ENCODE peak calls at places on chromosomes 1 and 21, in ten cellular contexts. C is skeletal muscle cell; J is naive thymus-derived CD8-positive, alpha-beta T cell; W is GM12891; S is stimulated activated CD8-positive, alpha-beta memory T cell treated with anti-CD3 and anti-CD28 coated beads, Interleukin-4, amount 100 ng/mL, for 24 hours; D is B cell; U is A172; Q is lower leg skin; X is smooth muscle cell of the brain vasculature; K is SK-MEL-5. Y is an unnamed sample.

GRCh38 chr1:3075666-3076387 is 6.8 kb downstream of the PRDM16 start:
- DNase-seq in S (no peak), K (no peak), W (no peak), J (no peak), D (no peak), U (no peak), C (no peak), Q (no peak), X (no peak), Y (no peak)

GRCh38 chr1:4690951-4691675 is 36.7 kb downstream of the AJAP1 start:
- DNase-seq in K (no peak), U (peak), X (no peak), W (no peak), D (no peak), J (no peak), C (no peak), Q (no peak), S (no peak), Y (no peak)

GRCh38 chr1:184622136-184622823 is 132.4 kb downstream of the EDEM3 start:
- DNase-seq in W (no peak), U (peak), K (peak), S (no peak), J (no peak), C (peak), Q (no peak), X (peak), D (no peak), Y (peak)

GRCh38 chr1:23838401-23838866 is 13.2 kb upstream of the HMGCL start:
- DNase-seq in D (peak), C (peak), Q (peak), X (no peak), K (peak), U (no peak), S (peak), W (peak), J (peak), Y (peak)

GRCh38 chr21:36330904-36331303 is 10.9 kb downstream of the MORC3 start:
- DNase-seq in U (peak), Q (no peak), W (no peak), D (peak), J (peak), S (no peak), C (no peak), X (no peak), K (peak), Y (peak)

GRCh38 chr1:156262461-156263287 is 14.8 kb upstream of the PAQR6 start:
- DNase-seq in X (no peak), W (no peak), K (no peak), C (no peak), J (no peak), D (no peak), S (no peak), Q (no peak), U (peak), Y (no peak)

GRCh38 chr1:184626076-184627011 is 128.3 kb downstream of the EDEM3 start:
- DNase-seq in W (no peak), X (no peak), S (no peak), K (no peak), U (no peak), J (no peak), C (no peak), Q (no peak), D (no peak), Y (no peak)

GRCh38 chr1:147725685-147726084 is 34.7 kb downstream of the GJA5 start:
- DNase-seq in D (no peak), K (no peak), S (no peak), X (no peak), C (no peak), J (no peak), W (no peak), U (no peak), Q (no peak), Y (no peak)

GRCh38 chr1:244801246-244801645 is 34.2 kb upstream of the COX20 start:
- DNase-seq in K (peak), S (peak), J (peak), U (peak), W (peak), X (no peak), Q (peak), C (no peak), D (peak), Y (no peak)

GRCh38 chr21:29501451-29501850 is 202.7 kb downstream of the BACH1 start:
- DNase-seq in U (no peak), X (peak), Q (no peak), C (peak), D (no peak), J (no peak), K (no peak), S (no peak), W (no peak), Y (no peak)

GRCh38 chr1:94754101-94754500 is 66.1 kb upstream of the SLC44A3 start:
- DNase-seq in W (no peak), U (no peak), Q (no peak), J (no peak), K (no peak), S (no peak), D (no peak), X (no peak), C (no peak), Y (no peak)

GRCh38 chr1:97091679-97092078 is 370.1 kb downstream of the PTBP2 start:
- DNase-seq in K (no peak), W (no peak), J (no peak), Q (no peak), U (no peak), X (no peak), C (no peak), D (no peak), S (no peak), Y (no peak)

GRCh38 chr1:10639301-10640078 is 157.0 kb downstream of the CASZ1 start:
- DNase-seq in J (no peak), S (no peak), X (no peak), D (peak), W (no peak), U (no peak), K (no peak), C (no peak), Q (no peak), Y (no peak)

GRCh38 chr1:20466231-20466630 is 19.8 kb downstream of the CAMK2N1 start:
- DNase-seq in W (no peak), Q (no peak), C (no peak), U (no peak), S (peak), D (no peak), J (no peak), K (no peak), X (no peak), Y (no peak)

GRCh38 chr1:177256153-177256814 is 85.5 kb downstream of the BRINP2 start:
- DNase-seq in K (peak), J (no peak), X (peak), W (peak), S (no peak), Q (no peak), D (no peak), C (peak), U (peak), Y (no peak)

GRCh38 chr1:145751491-145752021 is 32.3 kb downstream of the CD160 start:
- DNase-seq in W (no peak), Q (no peak), K (peak), U (peak), C (peak), S (no peak), D (no peak), X (peak), J (no peak), Y (no peak)

GRCh38 chr1:20212099-20212684 is 25.9 kb upstream of the PLA2G2C start:
- DNase-seq in Q (no peak), U (no peak), K (no peak), X (no peak), J (no peak), D (no peak), S (no peak), W (no peak), C (no peak), Y (no peak)

GRCh38 chr1:242522304-242522945 is 2.1 kb downstream of the PLD5 start:
- DNase-seq in C (no peak), X (no peak), W (no peak), J (no peak), S (no peak), K (no peak), U (no peak), Q (no peak), D (no peak), Y (no peak)

GRCh38 chr1:68294354-68295066 is 62.2 kb upstream of the WLS start:
- DNase-seq in U (no peak), W (no peak), S (no peak), C (no peak), J (no peak), K (no peak), X (peak), D (no peak), Q (no peak), Y (no peak)

GRCh38 chr1:31460027-31460426 is 47.0 kb downstream of the SERINC2 start:
- DNase-seq in W (no peak), D (no peak), C (no peak), K (peak), J (no peak), X (no peak), U (peak), S (no peak), Q (no peak), Y (no peak)

GRCh38 chr21:36640260-36641244 is 58.4 kb upstream of the SIM2 start:
- DNase-seq in D (no peak), X (no peak), S (no peak), U (no peak), W (no peak), K (no peak), C (no peak), Q (no peak), J (no peak), Y (no peak)

GRCh38 chr1:156051011-156051725 is 2.4 kb downstream of the UBQLN4 start:
- DNase-seq in J (no peak), S (no peak), W (no peak), K (no peak), C (no peak), X (no peak), Q (no peak), U (no peak), D (no peak), Y (no peak)

GRCh38 chr1:115641762-115642167 is at the start of gene VANGL1:
- DNase-seq in W (peak), D (peak), K (peak), U (peak), J (no peak), C (peak), Q (peak), S (peak), X (no peak), Y (peak)

GRCh38 chr1:202951437-202951836 is 6.7 kb downstream of the ADIPOR1 start:
- DNase-seq in Q (no peak), K (no peak), X (no peak), U (no peak), W (no peak), C (no peak), D (no peak), J (no peak), S (no peak), Y (no peak)

GRCh38 chr21:16535100-16535418 is 805.3 kb downstream of the USP25 start:
- DNase-seq in C (peak), Q (peak), K (peak), X (peak), U (peak), D (no peak), W (no peak), S (no peak), J (no peak), Y (peak)

GRCh38 chr1:178774263-178774662 is 49.2 kb downstream of the RALGPS2 start:
- DNase-seq in X (peak), Q (no peak), J (peak), U (peak), W (no peak), C (peak), D (no peak), K (peak), S (no peak), Y (peak)

GRCh38 chr21:44802396-44803153 is 955 bp upstream of the UBE2G2 start:
- DNase-seq in D (no peak), W (no peak), C (no peak), Q (no peak), X (no peak), S (no peak), K (peak), U (peak), J (no peak), Y (no peak)

GRCh38 chr1:54107131-54107530 is 45.7 kb downstream of the CDCP2 start:
- DNase-seq in K (peak), D (no peak), U (peak), J (no peak), C (no peak), Q (no peak), W (no peak), X (no peak), S (no peak), Y (no peak)

GRCh38 chr1:85659174-85659573 is 49.1 kb downstream of the ZNHIT6 start:
- DNase-seq in U (no peak), D (no peak), C (no peak), K (no peak), J (no peak), Q (no peak), W (no peak), S (no peak), X (no peak), Y (no peak)

GRCh38 chr1:25871704-25872494 is 3.6 kb downstream of the PAQR7 start:
- DNase-seq in X (no peak), S (no peak), J (no peak), K (no peak), C (no peak), U (no peak), Q (no peak), D (no peak), W (no peak), Y (no peak)

GRCh38 chr1:201883786-201884185 is 4.9 kb upstream of the SHISA4 start:
- DNase-seq in W (no peak), X (no peak), D (no peak), K (no peak), U (peak), Q (peak), C (no peak), J (no peak), S (no peak), Y (no peak)

GRCh38 chr1:235402457-235403200 is 35.4 kb downstream of the TBCE start:
- DNase-seq in W (no peak), U (peak), C (no peak), X (no peak), Q (no peak), D (no peak), K (no peak), S (no peak), J (no peak), Y (no peak)

Y was measured in NCI-H345.